ENCODE peak calls at places on chromosome 16, in seven cellular contexts. W is activated naive CD4-positive, alpha-beta T cell treated with anti-CD3 and anti-CD28 coated beads for 36 hours; E is T1000; J is PC-3; A is stimulated activated CD8-positive, alpha-beta memory T cell treated with anti-CD3 and anti-CD28 coated beads, Interleukin-4, amount 100 ng/mL, for 24 hours; B is iris pigment epithelial cell; I is stimulated activated CD4-positive, alpha-beta T cell treated with anti-CD3 and anti-CD28 coated beads, Interleukin-4, amount 100 ng/mL, for 1 hour. K is an unnamed sample.
A peak's percentile ranks its signal among the peaks of the same experiment; 100 is the strongest.

GRCh38 chr16:85027968-85028637 is 508 bp downstream of the KIAA0513 start:
- DNase-seq in W (peak; percentile 34), E (no peak), B (no peak), A (no peak), I (peak; percentile 17), J (no peak), K (no peak)

GRCh38 chr16:66454751-66455150 is 27.7 kb downstream of the BEAN1 start:
- DNase-seq in W (no peak), I (no peak), E (no peak), J (no peak), A (no peak), B (no peak), K (no peak)

GRCh38 chr16:75580-76501 is 2.2 kb upstream of the MPG start:
- DNase-seq in I (no peak), B (peak; percentile 74), E (no peak), J (no peak), W (peak; percentile 25), A (no peak), K (peak; percentile 88)

GRCh38 chr16:77739493-77739892 is 17.2 kb downstream of the NUDT7 start:
- DNase-seq in J (no peak), I (no peak), A (no peak), W (no peak), B (peak; percentile 47), E (no peak), K (peak; percentile 6)

GRCh38 chr16:30985401-30986128 is 558 bp downstream of the HSD3B7 start:
- DNase-seq in W (peak; percentile 20), A (no peak), I (no peak), J (peak; percentile 54), B (no peak), E (no peak), K (peak; percentile 47)

GRCh38 chr16:77271532-77272426 is 72.6 kb downstream of the SYCE1L start:
- DNase-seq in J (no peak), I (no peak), B (no peak), E (no peak), W (no peak), A (no peak), K (no peak)

GRCh38 chr16:89050119-89050867 is 43.4 kb upstream of the ACSF3 start:
- DNase-seq in J (no peak), E (no peak), B (no peak), I (no peak), W (no peak), A (no peak), K (no peak)

GRCh38 chr16:2598133-2598641 is 60.4 kb downstream of the PDPK1 start:
- DNase-seq in A (no peak), J (no peak), I (no peak), E (no peak), B (no peak), W (no peak), K (no peak)

GRCh38 chr16:88999457-89000206 is 22.6 kb upstream of the CBFA2T3 start:
- DNase-seq in J (no peak), W (peak; percentile 51), A (no peak), E (no peak), B (no peak), I (peak; percentile 16), K (no peak)

GRCh38 chr16:69033550-69033949 is 71.9 kb upstream of the HAS3 start:
- DNase-seq in I (no peak), A (no peak), E (no peak), W (no peak), J (no peak), B (no peak), K (no peak)

GRCh38 chr16:72018470-72018869 is 9.9 kb downstream of the DHODH start:
- DNase-seq in A (no peak), E (no peak), J (no peak), B (no peak), W (no peak), I (no peak), K (no peak)

GRCh38 chr16:54930034-54930938 is at the start of gene IRX5:
- DNase-seq in I (peak; percentile 37), E (peak; percentile 85), J (peak; percentile 12), B (peak; percentile 98), A (no peak), W (peak; percentile 63), K (no peak)

GRCh38 chr16:62225675-62226074 is 189.4 kb upstream of the CDH8 start:
- DNase-seq in W (peak; percentile 51), A (no peak), J (peak; percentile 75), B (peak; percentile 4), I (peak; percentile 1), E (no peak), K (no peak)

GRCh38 chr16:90018297-90019200 is 707 bp downstream of the DBNDD1 start:
- DNase-seq in W (no peak), J (peak; percentile 29), A (no peak), E (no peak), B (no peak), I (no peak), K (no peak)

GRCh38 chr16:47617732-47618131 is 156.6 kb downstream of the PHKB start:
- DNase-seq in J (no peak), A (no peak), W (no peak), E (no peak), I (no peak), B (no peak), K (no peak)

GRCh38 chr16:86510465-86511261 is at the start of gene FOXF1:
- DNase-seq in A (no peak), I (no peak), W (peak; percentile 21), B (peak; percentile 91), E (no peak), J (no peak), K (peak; percentile 83)

GRCh38 chr16:83953796-83954576 is 946 bp downstream of the OSGIN1 start:
- DNase-seq in A (no peak), W (peak; percentile 31), B (peak; percentile 54), J (peak; percentile 58), I (peak; percentile 10), E (no peak), K (no peak)

GRCh38 chr16:28264656-28265055 is 27.7 kb upstream of the SBK1 start:
- DNase-seq in J (no peak), A (no peak), E (no peak), B (peak; percentile 23), W (no peak), I (no peak), K (peak; percentile 5)

GRCh38 chr16:5062051-5062450 is 3.7 kb downstream of the C16orf89 start:
- DNase-seq in J (no peak), E (no peak), I (no peak), A (no peak), B (no peak), W (no peak), K (no peak)

GRCh38 chr16:19430345-19430744 is 12.7 kb downstream of the TMC5 start:
- DNase-seq in A (no peak), E (no peak), W (no peak), I (no peak), J (no peak), B (no peak), K (no peak)

GRCh38 chr16:79672524-79672923 is 72.0 kb upstream of the MAF start:
- DNase-seq in A (no peak), W (no peak), B (no peak), E (no peak), I (no peak), J (no peak), K (no peak)

GRCh38 chr16:69833357-69833781 is 71.2 kb downstream of the WWP2 start:
- DNase-seq in J (no peak), W (no peak), B (peak; percentile 54), I (no peak), E (no peak), A (no peak), K (no peak)

GRCh38 chr16:14527411-14528044 is 102.5 kb downstream of the PARN start:
- DNase-seq in B (peak; percentile 69), J (no peak), E (no peak), I (no peak), A (no peak), W (no peak), K (peak; percentile 52)

GRCh38 chr16:71230122-71230845 is at the start of gene HYDIN:
- DNase-seq in W (peak; percentile 35), B (peak; percentile 61), E (no peak), I (peak; percentile 2), A (no peak), J (peak; percentile 64), K (no peak)

GRCh38 chr16:71843517-71844031 is 2.2 kb upstream of the ATXN1L start:
- DNase-seq in B (no peak), E (no peak), W (no peak), A (no peak), I (no peak), J (no peak), K (no peak)

GRCh38 chr16:66580605-66581209 is 1.4 kb downstream of the CMTM2 start:
- DNase-seq in W (no peak), J (peak; percentile 65), E (no peak), B (peak; percentile 90), I (no peak), A (no peak), K (peak; percentile 79)

GRCh38 chr16:57609541-57610401 is 18.7 kb upstream of the ADGRG1 start:
- DNase-seq in J (no peak), B (no peak), W (peak; percentile 92), E (no peak), I (peak; percentile 66), A (peak; percentile 72), K (no peak)

GRCh38 chr16:88389621-88390160 is 6.9 kb downstream of the ZNF469 start:
- DNase-seq in B (no peak), W (no peak), J (no peak), E (no peak), I (no peak), A (no peak), K (no peak)

GRCh38 chr16:63346000-63346399 is 1309.8 kb upstream of the CDH8 start:
- DNase-seq in A (no peak), J (no peak), W (no peak), B (no peak), I (no peak), E (no peak), K (no peak)

GRCh38 chr16:188674-189073 is 8.4 kb downstream of the HBQ1 start:
- DNase-seq in E (no peak), I (peak; percentile 18), A (no peak), J (peak; percentile 9), W (peak; percentile 42), B (no peak), K (no peak)

GRCh38 chr16:57801098-57801855 is 1.0 kb downstream of the KIFC3 start:
- DNase-seq in I (no peak), W (no peak), A (no peak), E (no peak), B (peak; percentile 84), J (peak; percentile 62), K (peak; percentile 76)

GRCh38 chr16:3966681-3967080 is 86.2 kb upstream of the CREBBP start:
- DNase-seq in J (no peak), E (no peak), I (no peak), A (no peak), B (no peak), W (no peak), K (no peak)